ENCODE peak calls at places on chromosomes 7 and 10, in four cellular contexts. One of them, this sample, is unnamed.

GRCh38 chr10:188546-188945 is 53.3 kb downstream of the ZMYND11 start:
- DNase-seq in adrenal gland: no peak
- DNase-seq in keratinocyte: no peak
- DNase-seq in spleen: no peak
- DNase-seq in this sample: no peak

GRCh38 chr10:112952282-112952991 is 2.4 kb downstream of the TCF7L2 start:
- DNase-seq in adrenal gland: peak
- DNase-seq in keratinocyte: no peak
- DNase-seq in spleen: peak
- DNase-seq in this sample: no peak

GRCh38 chr10:118343115-118343514 is 991 bp upstream of the FAM204A start:
- DNase-seq in adrenal gland: no peak
- DNase-seq in keratinocyte: no peak
- DNase-seq in spleen: no peak
- DNase-seq in this sample: no peak

GRCh38 chr7:22799633-22800032 is 23.0 kb downstream of the TOMM7 start:
- DNase-seq in adrenal gland: no peak
- DNase-seq in keratinocyte: no peak
- DNase-seq in spleen: no peak
- DNase-seq in this sample: no peak

GRCh38 chr7:149494738-149495368 is 2.8 kb downstream of the ZNF746 start:
- DNase-seq in adrenal gland: no peak
- DNase-seq in keratinocyte: no peak
- DNase-seq in spleen: no peak
- DNase-seq in this sample: no peak

GRCh38 chr7:36185732-36186131 is 32.7 kb downstream of the EEPD1 start:
- DNase-seq in adrenal gland: no peak
- DNase-seq in keratinocyte: no peak
- DNase-seq in spleen: no peak
- DNase-seq in this sample: no peak

GRCh38 chr10:67697646-67698245 is 1.8 kb upstream of the CTNNA3 start:
- DNase-seq in adrenal gland: no peak
- DNase-seq in keratinocyte: no peak
- DNase-seq in spleen: no peak
- DNase-seq in this sample: no peak

GRCh38 chr7:107939472-107940145 is 48.6 kb downstream of the DLD start:
- DNase-seq in adrenal gland: peak
- DNase-seq in keratinocyte: no peak
- DNase-seq in spleen: no peak
- DNase-seq in this sample: no peak

GRCh38 chr10:104323721-104324686 is 14.3 kb downstream of the ITPRIP start:
- DNase-seq in adrenal gland: no peak
- DNase-seq in keratinocyte: no peak
- DNase-seq in spleen: peak
- DNase-seq in this sample: peak

GRCh38 chr7:25716421-25716820 is 435.6 kb upstream of the NFE2L3 start:
- DNase-seq in adrenal gland: peak
- DNase-seq in keratinocyte: no peak
- DNase-seq in spleen: no peak
- DNase-seq in this sample: no peak

GRCh38 chr7:45088821-45089313 is at the start of gene NACAD:
- DNase-seq in adrenal gland: no peak
- DNase-seq in keratinocyte: no peak
- DNase-seq in spleen: peak
- DNase-seq in this sample: no peak

GRCh38 chr10:6838118-6838517 is 258.0 kb upstream of the PRKCQ start:
- DNase-seq in adrenal gland: no peak
- DNase-seq in keratinocyte: no peak
- DNase-seq in spleen: no peak
- DNase-seq in this sample: no peak

GRCh38 chr7:148733496-148733895 is 34.8 kb downstream of the CUL1 start:
- DNase-seq in adrenal gland: no peak
- DNase-seq in keratinocyte: no peak
- DNase-seq in spleen: no peak
- DNase-seq in this sample: no peak

GRCh38 chr7:42686594-42687156 is 225.2 kb downstream of the C7orf25 start:
- DNase-seq in adrenal gland: no peak
- DNase-seq in keratinocyte: no peak
- DNase-seq in spleen: no peak
- DNase-seq in this sample: no peak

GRCh38 chr7:157547611-157548010 is 210.8 kb downstream of the DNAJB6 start:
- DNase-seq in adrenal gland: no peak
- DNase-seq in keratinocyte: no peak
- DNase-seq in spleen: peak
- DNase-seq in this sample: peak

GRCh38 chr10:21950566-21950965 is 53.0 kb downstream of the DNAJC1 start:
- DNase-seq in adrenal gland: no peak
- DNase-seq in keratinocyte: no peak
- DNase-seq in spleen: no peak
- DNase-seq in this sample: no peak

GRCh38 chr10:14681305-14681704 is 93.4 kb downstream of the FAM107B start:
- DNase-seq in adrenal gland: no peak
- DNase-seq in keratinocyte: no peak
- DNase-seq in spleen: no peak
- DNase-seq in this sample: no peak

GRCh38 chr10:53537508-53537907 is 764.9 kb upstream of the MBL2 start:
- DNase-seq in adrenal gland: no peak
- DNase-seq in keratinocyte: no peak
- DNase-seq in spleen: no peak
- DNase-seq in this sample: no peak

GRCh38 chr10:22606164-22606614 is 108.2 kb downstream of the PIP4K2A start:
- DNase-seq in adrenal gland: peak
- DNase-seq in keratinocyte: no peak
- DNase-seq in spleen: peak
- DNase-seq in this sample: no peak

This sample was measured in cardiac septum.